ENCODE peak calls at places on chromosomes 12 and 14, in four cellular contexts. T, F, X and I are unnamed samples.

GRCh38 chr14:58315606-58316005 is 17.3 kb downstream of the ARID4A start:
- DNase-seq in X (no peak), F (no peak), T (no peak), I (no peak)

GRCh38 chr12:53051058-53051880 is 1.4 kb downstream of the TNS2 start:
- DNase-seq in X (no peak), T (no peak), F (no peak), I (peak)

GRCh38 chr14:74048291-74048690 is 29.1 kb downstream of the BBOF1 start:
- DNase-seq in X (no peak), T (no peak), F (no peak), I (no peak)

GRCh38 chr12:57152408-57153038 is 5.1 kb upstream of the LRP1-AS start:
- DNase-seq in F (no peak), X (no peak), T (no peak), I (no peak)

GRCh38 chr14:96852823-96853422 is 55.7 kb downstream of the VRK1 start:
- DNase-seq in X (peak), F (peak), T (peak), I (no peak)

GRCh38 chr12:43444940-43445564 is 107.0 kb downstream of the ADAMTS20 start:
- DNase-seq in X (peak), T (peak), F (peak), I (no peak)

GRCh38 chr12:32611986-32612385 is 67.1 kb upstream of the DNM1L start:
- DNase-seq in F (no peak), X (no peak), T (no peak), I (no peak)

GRCh38 chr14:20671597-20672283 is 12.6 kb upstream of the RNASE4 start:
- DNase-seq in X (no peak), T (no peak), F (no peak), I (no peak)

GRCh38 chr14:31968107-31968810 is 108.8 kb upstream of the ARHGAP5 start:
- DNase-seq in F (no peak), X (peak), T (no peak), I (no peak)

GRCh38 chr14:65958664-65959562 is 527.3 kb upstream of the CCDC196 start:
- DNase-seq in X (no peak), F (peak), T (no peak), I (peak)

GRCh38 chr14:24508155-24508554 is at the start of gene CMA1:
- DNase-seq in F (no peak), X (no peak), T (no peak), I (no peak)

GRCh38 chr14:51424569-51425251 is 184.7 kb downstream of the TMX1 start:
- DNase-seq in T (no peak), F (no peak), X (no peak), I (no peak)

GRCh38 chr12:81792666-81793065 is 33.5 kb upstream of the PPFIA2 start:
- DNase-seq in F (no peak), X (no peak), T (no peak), I (no peak)

DNA sequence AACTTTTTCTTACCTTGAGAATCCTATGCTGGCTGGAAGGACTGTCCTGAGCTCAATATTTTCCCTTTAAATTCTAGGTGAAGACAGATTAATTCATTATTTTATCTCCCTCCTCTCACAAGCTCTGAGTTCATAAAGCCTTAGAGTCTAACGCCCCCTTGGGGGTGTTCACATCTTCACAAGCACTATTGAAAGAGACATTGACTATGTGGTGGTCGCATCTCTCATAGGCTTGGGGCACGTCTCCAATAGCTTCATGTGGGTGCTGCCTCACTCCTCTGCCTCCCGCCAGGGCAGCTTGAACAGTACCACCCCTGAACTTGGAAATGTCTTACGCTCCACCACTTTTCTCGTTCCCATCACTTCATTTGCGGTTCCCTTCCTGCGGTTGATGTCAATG is 106.2 kb downstream of the UNC79 start:
- DNase-seq in X (no peak), F (no peak), T (no peak), I (no peak)
- TF ChIP-seq SPI1 in X (no peak), F (no peak), T (no peak), I (no peak)

GRCh38 chr12:2825133-2825532 is 9.7 kb downstream of the NRIP2 start:
- DNase-seq in F (no peak), X (no peak), T (no peak), I (no peak)
- TF ChIP-seq SPI1 in F (no peak), X (no peak), T (no peak), I (no peak)

GRCh38 chr12:47237751-47238211 is 158.0 kb upstream of the AMIGO2 start:
- DNase-seq in X (no peak), T (no peak), F (no peak), I (no peak)
- TF ChIP-seq SPI1 in X (no peak), T (no peak), F (no peak), I (no peak)

GRCh38 chr12:106586803-106587684 is 4.2 kb downstream of the RFX4 start:
- DNase-seq in T (no peak), X (no peak), F (no peak), I (peak)
- TF ChIP-seq SPI1 in T (no peak), X (no peak), F (no peak), I (no peak)

DNA sequence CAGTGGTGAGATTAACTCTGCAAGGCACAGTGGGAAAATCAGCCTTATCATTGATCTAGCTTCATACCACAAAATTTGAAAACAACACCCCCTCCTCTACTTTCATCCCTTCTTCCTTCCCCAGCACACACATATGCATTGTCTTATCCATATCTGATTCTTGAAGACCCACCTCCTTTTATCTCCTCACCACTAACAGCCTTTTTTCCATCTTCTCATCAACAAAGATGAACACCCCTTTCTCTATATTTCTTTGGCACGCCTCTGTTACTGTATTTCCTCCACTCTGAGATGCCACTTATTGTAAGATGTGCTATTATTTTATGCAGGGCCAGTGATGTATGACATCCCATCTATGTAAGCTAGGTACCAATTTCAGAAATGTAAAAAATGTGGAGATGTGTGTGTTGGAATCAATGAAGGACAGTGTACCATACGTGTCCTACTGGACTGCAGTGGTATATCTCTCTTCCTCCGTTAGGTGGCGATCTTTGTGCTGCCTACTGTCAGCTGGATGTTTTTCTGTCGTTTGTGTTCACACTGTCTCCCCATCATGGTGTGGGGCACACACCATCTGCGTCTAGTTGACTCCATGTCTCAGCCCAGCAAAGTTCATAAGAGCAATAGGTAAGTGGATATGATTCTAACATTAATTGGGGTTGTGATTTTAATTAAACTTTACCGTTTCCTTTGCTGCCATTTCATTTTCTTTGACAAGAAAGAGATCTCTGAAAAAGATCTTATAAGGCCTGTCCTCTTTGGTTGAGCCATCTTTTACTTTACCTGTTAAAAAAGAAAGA is 24.0 kb downstream of the CCDC38 start:
- DNase-seq in T (peak), F (peak), X (no peak), I (peak)
- TF ChIP-seq SPI1 in T (no peak), F (no peak), X (no peak), I (no peak)

GRCh38 chr14:91336093-91336450 is 81.5 kb downstream of the CCDC88C start:
- DNase-seq in X (no peak), T (no peak), F (no peak), I (no peak)

GRCh38 chr14:91333640-91334039 is 84.0 kb downstream of the CCDC88C start:
- DNase-seq in T (no peak), X (no peak), F (no peak), I (no peak)

GRCh38 chr14:91337699-91338335 is 79.8 kb downstream of the CCDC88C start:
- DNase-seq in F (no peak), X (no peak), T (no peak), I (no peak)

GRCh38 chr14:91332448-91333059 is 85.1 kb downstream of the CCDC88C start:
- DNase-seq in T (no peak), X (no peak), F (no peak), I (no peak)

DNA sequence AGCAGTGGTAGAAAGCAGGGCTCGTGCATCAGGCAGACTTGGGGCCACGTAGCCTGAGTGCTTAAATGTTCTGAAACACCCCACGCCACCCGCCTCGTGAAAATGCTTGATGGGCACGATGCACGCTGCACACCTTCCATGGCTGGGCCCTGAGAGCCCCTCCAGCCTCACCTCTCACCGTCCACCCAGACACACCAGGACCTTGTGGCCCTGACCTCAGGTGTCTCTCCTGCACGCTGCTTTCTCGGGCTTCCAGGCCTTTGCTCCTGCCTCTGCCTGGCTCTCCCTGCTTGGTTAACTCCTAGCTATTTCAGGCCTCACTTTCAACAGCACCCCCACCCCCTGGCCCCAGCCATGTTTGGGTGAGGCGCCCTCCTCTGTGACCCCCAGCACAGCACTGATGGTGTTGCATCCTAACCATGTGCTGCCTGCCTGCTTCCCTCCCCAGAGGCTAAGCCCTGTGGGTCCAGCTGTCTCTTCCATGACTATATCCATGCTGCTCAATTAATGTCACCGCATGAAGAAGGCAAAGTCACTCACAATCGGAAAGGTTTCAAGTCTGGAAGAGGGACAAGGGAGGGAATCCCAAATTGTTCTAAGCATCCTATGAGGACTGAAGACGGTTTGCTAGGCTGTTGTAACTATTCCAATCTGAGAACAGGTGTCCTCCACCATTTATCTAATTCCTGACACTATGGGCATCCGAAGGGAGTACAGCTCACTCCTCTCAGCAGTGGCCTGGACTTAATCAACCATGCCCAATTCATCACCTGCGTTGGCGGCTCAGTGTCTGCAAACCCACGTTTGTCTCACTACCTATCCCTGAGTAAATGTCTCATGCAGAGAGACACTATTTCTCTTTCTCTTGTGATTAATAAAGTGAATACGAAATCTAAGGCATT is 82.2 kb downstream of the CCDC88C start:
- DNase-seq in X (no peak), F (no peak), T (no peak), I (no peak)
- TF ChIP-seq SPI1 in X (no peak), F (no peak), T (no peak), I (no peak)

GRCh38 chr12:132167610-132168310 is 23.5 kb downstream of the NOC4L start:
- DNase-seq in X (no peak), T (peak), F (no peak), I (no peak)
- TF ChIP-seq SPI1 in X (no peak), T (no peak), F (no peak), I (no peak)